ENCODE peak calls at places on chromosomes 1 and 21, in seven cellular contexts. Q, N, C, Y, W, U and R are unnamed samples. For H3K27me3, the result is how much of the 10 kb centered on the place peaks cover.

GRCh38 chr21:31543191-31543590 is 116.3 kb upstream of the SOD1 start:
- DNase-seq in Q (peak), N (no peak), C (no peak), Y (no peak), W (no peak), U (no peak), R (peak)

GRCh38 chr1:8947127-8947691 is 1.5 kb downstream of the CA6 start:
- DNase-seq in Q (no peak), N (no peak), C (no peak), Y (no peak), W (no peak), U (no peak), R (no peak)

GRCh38 chr1:111467805-111468716 is 5.7 kb upstream of the C1orf162 start:
- DNase-seq in Q (peak), N (no peak), C (no peak), Y (no peak), W (no peak), U (no peak), R (no peak)

GRCh38 chr21:16133248-16133647 is 403.5 kb downstream of the USP25 start:
- DNase-seq in Q (no peak), N (no peak), C (no peak), Y (no peak), W (no peak), U (no peak), R (peak)

GRCh38 chr1:5511381-5512097 is 480.7 kb downstream of the NPHP4 start:
- DNase-seq in Q (no peak), N (no peak), C (no peak), Y (no peak), W (no peak), U (no peak), R (no peak)

GRCh38 chr1:94260635-94261387 is 23.4 kb upstream of the ARHGAP29 start:
- DNase-seq in Q (no peak), N (no peak), C (no peak), Y (no peak), W (no peak), U (no peak), R (no peak)

GRCh38 chr1:37731312-37732019 is 33.5 kb downstream of the EPHA10 start:
- DNase-seq in Q (no peak), N (no peak), C (no peak), Y (no peak), W (no peak), U (no peak), R (no peak)

GRCh38 chr1:150564051-150564991 is 15.1 kb downstream of the MCL1 start:
- DNase-seq in Q (peak), N (no peak), C (no peak), Y (no peak), W (no peak), U (peak), R (no peak)

GRCh38 chr1:151839457-151840409 is at the start of gene C2CD4D:
- DNase-seq in Q (peak), N (peak), C (no peak), Y (no peak), W (peak), U (peak), R (peak)

GRCh38 chr1:178581351-178581951 is 68.5 kb downstream of the TEX35 start:
- DNase-seq in Q (no peak), N (no peak), C (no peak), Y (no peak), W (peak), U (peak), R (no peak)

GRCh38 chr1:232868793-232869491 is 63.7 kb downstream of the MAP10 start:
- DNase-seq in Q (peak), N (peak), C (no peak), Y (peak), W (no peak), U (no peak), R (peak)

GRCh38 chr1:116485976-116486375 is 84.8 kb downstream of the CD58 start:
- DNase-seq in Q (no peak), N (no peak), C (no peak), Y (no peak), W (no peak), U (no peak), R (no peak)

GRCh38 chr1:35646043-35646442 is 4.7 kb upstream of the PSMB2 start:
- DNase-seq in Q (no peak), N (peak), C (no peak), Y (no peak), W (no peak), U (no peak), R (no peak)

GRCh38 chr1:237042892-237043576 is 1.1 kb downstream of the RYR2 start:
- DNase-seq in Q (no peak), N (no peak), C (peak), Y (no peak), W (peak), U (no peak), R (peak)

GRCh38 chr1:193537266-193538003 is 351.0 kb upstream of the B3GALT2 start:
- DNase-seq in Q (peak), N (no peak), C (peak), Y (no peak), W (no peak), U (peak), R (no peak)

GRCh38 chr1:231192620-231193163 is 30.8 kb downstream of the TRIM67 start:
- DNase-seq in Q (peak), N (peak), C (peak), Y (no peak), W (no peak), U (peak), R (peak)

GRCh38 chr21:39575778-39576177 is 37.0 kb upstream of the B3GALT5 start:
- DNase-seq in Q (no peak), N (peak), C (no peak), Y (no peak), W (no peak), U (no peak), R (no peak)

GRCh38 chr1:154219511-154219910 is 1.2 kb upstream of the UBAP2L start:
- DNase-seq in Q (peak), N (peak), C (no peak), Y (no peak), W (no peak), U (peak), R (no peak)

GRCh38 chr1:74964508-74964907 is 169.7 kb upstream of the LHX8 start:
- DNase-seq in Q (peak), N (peak), C (no peak), Y (no peak), W (no peak), U (no peak), R (peak)

GRCh38 chr21:22374218-22374969 is 1376.2 kb downstream of the NCAM2 start:
- DNase-seq in Q (peak), N (no peak), C (no peak), Y (no peak), W (peak), U (no peak), R (no peak)

GRCh38 chr21:31157756-31158155 is 119.5 kb upstream of the KRTAP19-8 start:
- DNase-seq in Q (no peak), N (no peak), C (no peak), Y (no peak), W (no peak), U (no peak), R (no peak)

GRCh38 chr1:26602378-26602959 is 72.9 kb downstream of the RPS6KA1 start:
- DNase-seq in Q (peak), N (peak), C (peak), Y (no peak), W (peak), U (peak), R (no peak)

GRCh38 chr1:14602131-14602530 is 3.6 kb downstream of the KAZN start:
- DNase-seq in Q (peak), N (no peak), C (peak), Y (no peak), W (peak), U (peak), R (peak)

GRCh38 chr1:187203257-187203656 is 374.5 kb downstream of the PLA2G4A start:
- DNase-seq in Q (no peak), N (peak), C (no peak), Y (no peak), W (no peak), U (no peak), R (no peak)

GRCh38 chr1:81690881-81691453 is 109.8 kb upstream of the ADGRL2 start:
- DNase-seq in Q (no peak), N (no peak), C (no peak), Y (no peak), W (no peak), U (no peak), R (no peak)

GRCh38 chr21:26116456-26117011 is 54.0 kb downstream of the APP start:
- DNase-seq in Q (peak), N (peak), C (no peak), Y (no peak), W (no peak), U (no peak), R (peak)

GRCh38 chr1:230517786-230518185 is 91.7 kb upstream of the PGBD5 start:
- DNase-seq in Q (peak), N (peak), C (peak), Y (no peak), W (peak), U (no peak), R (no peak)

GRCh38 chr1:240280560-240281322 is 189.1 kb downstream of the FMN2 start:
- DNase-seq in Q (no peak), N (no peak), C (no peak), Y (no peak), W (no peak), U (peak), R (no peak)

GRCh38 chr1:116666090-116666489 is 1.4 kb downstream of the IGSF3 start:
- DNase-seq in Q (no peak), N (peak), C (no peak), Y (no peak), W (peak), U (no peak), R (no peak)

GRCh38 chr1:234600418-234601216 is 9.4 kb downstream of the IRF2BP2 start:
- DNase-seq in Q (peak), N (peak), C (peak), Y (no peak), W (no peak), U (peak), R (peak)

GRCh38 chr1:233901495-233901894 is 3.0 kb upstream of the SLC35F3 start:
- DNase-seq in Q (no peak), N (no peak), C (no peak), Y (no peak), W (no peak), U (no peak), R (no peak)

GRCh38 chr1:45679123-45679522 is 7.2 kb downstream of the GPBP1L1 start:
- DNase-seq in Q (peak), N (peak), C (no peak), Y (no peak), W (no peak), U (no peak), R (no peak)

GRCh38 chr1:229170778-229171505 is 100.0 kb upstream of the RAB4A start:
- DNase-seq in Q (peak), N (no peak), C (no peak), Y (no peak), W (no peak), U (no peak), R (no peak)

GRCh38 chr21:34669149-34669879 is 520 bp downstream of the CLIC6 start:
- DNase-seq in Q (no peak), N (no peak), C (no peak), Y (no peak), W (peak), U (peak), R (peak)

GRCh38 chr21:45128613-45129226 is 54.3 kb downstream of the ADARB1 start:
- DNase-seq in Q (peak), N (peak), C (peak), Y (no peak), W (peak), U (peak), R (peak)

GRCh38 chr1:970973-971730 is 4.9 kb downstream of the PLEKHN1 start:
- DNase-seq in Q (no peak), N (no peak), C (no peak), Y (no peak), W (no peak), U (no peak), R (no peak)
- H3K27me3 ChIP-seq in Q (under half), N (under half), C (half or more), Y (under half), W (half or more), U (half or more), R (under half)

GRCh38 chr1:1121611-1122077 is 5.8 kb upstream of the C1orf159 start:
- DNase-seq in Q (no peak), N (no peak), C (no peak), Y (no peak), W (no peak), U (peak), R (peak)
- H3K4me3 ChIP-seq in Q (no peak), N (peak), C (no peak), Y (no peak), W (no peak), U (peak), R (no peak)

GRCh38 chr1:16986596-16987361 is 6.4 kb upstream of the MFAP2 start:
- DNase-seq in Q (no peak), N (no peak), C (no peak), Y (no peak), W (peak), U (no peak), R (no peak)
- H3K27ac ChIP-seq in Q (no peak), N (no peak), C (no peak), Y (no peak), W (no peak), U (no peak), R (no peak)

GRCh38 chr1:118991448-118991847 is 3.3 kb upstream of the TBX15 start:
- DNase-seq in Q (no peak), N (no peak), C (no peak), Y (no peak), W (no peak), U (no peak), R (no peak)

GRCh38 chr1:118992426-118992825 is 4.3 kb upstream of the TBX15 start:
- DNase-seq in Q (no peak), N (no peak), C (no peak), Y (no peak), W (no peak), U (no peak), R (no peak)

GRCh38 chr1:118995312-118996016 is 7.3 kb upstream of the TBX15 start:
- DNase-seq in Q (no peak), N (peak), C (no peak), Y (no peak), W (no peak), U (no peak), R (no peak)

GRCh38 chr1:118992868-118993711 is 4.9 kb upstream of the TBX15 start:
- DNase-seq in Q (no peak), N (no peak), C (no peak), Y (no peak), W (peak), U (no peak), R (no peak)

GRCh38 chr1:118993712-118994049 is 5.5 kb upstream of the TBX15 start:
- DNase-seq in Q (no peak), N (no peak), C (no peak), Y (no peak), W (no peak), U (no peak), R (no peak)
- H3K27me3 ChIP-seq in Q (half or more), N (under half), C (half or more), Y (half or more), W (half or more), U (half or more), R (under half)